ENCODE peak calls at places on chromosomes 7 and 10, in six cellular contexts. G is heart right ventricle, T is hepatocyte, R is substantia nigra, Z is upper lobe of right lung, P is caudate nucleus. I is an unnamed sample.

GRCh38 chr10:112519129-112519761 is 72.2 kb downstream of the VTI1A start:
- DNase-seq in R (no peak), G (no peak), T (no peak), P (no peak), Z (no peak), I (no peak)

GRCh38 chr7:67019562-67020390 is 23.1 kb downstream of the TYW1 start:
- DNase-seq in R (no peak), P (no peak), Z (no peak), T (no peak), G (no peak), I (no peak)

GRCh38 chr7:46485481-46486065 is 564.5 kb upstream of the IGFBP3 start:
- DNase-seq in P (no peak), G (no peak), R (no peak), T (no peak), Z (no peak), I (no peak)

GRCh38 chr7:157685430-157686284 is 348.9 kb downstream of the DNAJB6 start:
- DNase-seq in Z (peak; percentile 60), R (no peak), G (no peak), P (no peak), T (no peak), I (no peak)

GRCh38 chr10:24681476-24682088 is 42.1 kb downstream of the ARHGAP21 start:
- DNase-seq in P (no peak), Z (no peak), G (no peak), R (no peak), T (peak; percentile 26), I (no peak)

GRCh38 chr10:31319602-31320178 is 674 bp downstream of the ZEB1 start:
- DNase-seq in R (no peak), Z (peak; percentile 64), P (no peak), T (peak; percentile 27), G (no peak), I (no peak)

GRCh38 chr10:127532193-127532592 is 16.9 kb upstream of the NPS start:
- DNase-seq in T (no peak), R (no peak), Z (no peak), G (no peak), P (no peak), I (no peak)

GRCh38 chr10:80187465-80188409 is 17.6 kb downstream of the ANXA11 start:
- DNase-seq in Z (no peak), G (no peak), T (no peak), P (no peak), R (no peak), I (no peak)

GRCh38 chr7:130341882-130342281 is 2.7 kb upstream of the CPA5 start:
- DNase-seq in Z (no peak), T (no peak), G (no peak), P (no peak), R (no peak), I (no peak)

GRCh38 chr7:33201821-33202220 is 72.5 kb downstream of the BBS9 start:
- DNase-seq in G (no peak), R (no peak), P (no peak), Z (no peak), T (no peak), I (no peak)

GRCh38 chr7:72019436-72019835 is 392.7 kb downstream of the CALN1 start:
- DNase-seq in P (no peak), T (no peak), G (no peak), Z (no peak), R (no peak), I (no peak)

GRCh38 chr10:91540714-91541113 is 92.2 kb downstream of the PPP1R3C start:
- DNase-seq in R (no peak), Z (no peak), G (no peak), P (no peak), T (no peak), I (no peak)

GRCh38 chr7:99365318-99366141 is 9.0 kb upstream of the ARPC1B start:
- DNase-seq in T (peak; percentile 48), R (no peak), G (peak; percentile 54), P (no peak), Z (peak; percentile 81), I (no peak)

GRCh38 chr7:84021292-84021898 is 173.2 kb downstream of the SEMA3A start:
- DNase-seq in T (no peak), G (no peak), P (no peak), R (no peak), Z (no peak), I (no peak)

GRCh38 chr10:97553575-97554100 is 18.9 kb upstream of the ANKRD2 start:
- DNase-seq in G (peak; percentile 65), Z (peak; percentile 85), R (peak; percentile 62), T (peak; percentile 84), P (peak; percentile 43), I (peak; percentile 79)

GRCh38 chr10:13528138-13528874 is 508 bp downstream of the BEND7 start:
- DNase-seq in G (peak; percentile 23), R (no peak), Z (peak; percentile 69), P (no peak), T (peak; percentile 74), I (no peak)

GRCh38 chr7:91165846-91166230 is 98.4 kb upstream of the FZD1 start:
- DNase-seq in R (no peak), G (no peak), P (no peak), T (no peak), Z (no peak), I (no peak)

GRCh38 chr7:91164948-91165845 is 99.0 kb upstream of the FZD1 start:
- DNase-seq in P (no peak), T (no peak), Z (no peak), G (no peak), R (no peak), I (no peak)

GRCh38 chr7:91169819-91170218 is 94.4 kb upstream of the FZD1 start:
- DNase-seq in P (no peak), T (no peak), R (no peak), G (no peak), Z (no peak), I (no peak)

GRCh38 chr7:91164531-91164930 is 99.7 kb upstream of the FZD1 start:
- DNase-seq in R (no peak), T (no peak), Z (no peak), P (no peak), G (no peak), I (no peak)

DNA sequence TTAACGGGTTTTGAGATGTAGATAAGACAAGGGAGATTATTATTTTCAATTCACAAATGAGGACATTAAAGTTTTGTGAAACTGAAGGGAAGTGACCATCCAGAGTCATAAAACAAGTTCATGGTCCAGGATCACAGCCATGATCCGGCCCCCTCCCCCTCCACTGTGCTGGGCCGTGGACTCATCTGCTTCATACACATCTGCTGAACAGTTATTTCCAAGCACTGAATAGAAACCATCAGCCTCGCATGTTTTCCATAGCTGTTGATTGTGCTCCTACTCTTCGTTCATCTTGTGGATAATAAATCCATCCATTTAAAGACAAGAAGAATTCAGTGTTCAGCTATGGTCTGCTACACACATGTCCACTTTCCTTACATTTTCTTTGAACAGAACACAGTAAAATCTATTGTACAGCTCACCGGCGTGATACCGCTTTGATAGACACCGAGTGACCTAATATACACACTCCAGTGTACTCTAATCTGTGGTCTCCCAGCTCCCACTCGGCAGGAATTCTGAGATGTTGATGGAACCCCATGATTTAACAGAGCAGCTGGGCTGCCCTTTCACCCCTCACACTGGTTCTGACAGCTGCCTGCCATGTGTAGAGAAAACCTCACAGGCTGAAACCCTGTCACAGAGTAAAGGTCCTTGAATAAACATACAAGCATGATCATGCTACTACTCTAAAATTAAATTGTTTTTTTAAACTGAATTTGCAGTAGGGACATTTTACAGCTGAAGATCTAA is 95.3 kb upstream of the FZD1 start:
- DNase-seq in T (no peak), P (no peak), G (no peak), R (no peak), Z (no peak), I (no peak)
- H3K27ac ChIP-seq in T (no peak overlapping the region), P (no peak overlapping the region), G (no peak overlapping the region), R (no peak overlapping the region), Z (no peak overlapping the region), I (no peak overlapping the region)

GRCh38 chr10:58465641-58466040 is 47.0 kb upstream of the BICC1 start:
- DNase-seq in Z (no peak), G (no peak), T (no peak), P (no peak), R (no peak), I (no peak)

GRCh38 chr10:58462863-58463507 is 49.7 kb upstream of the BICC1 start:
- DNase-seq in T (no peak), R (no peak), Z (no peak), G (no peak), P (no peak), I (no peak)

GRCh38 chr10:58473966-58474365 is 38.7 kb upstream of the BICC1 start:
- DNase-seq in P (no peak), R (no peak), T (peak; percentile 36), G (no peak), Z (no peak), I (no peak)

GRCh38 chr10:58464956-58465355 is 47.7 kb upstream of the BICC1 start:
- DNase-seq in Z (no peak), P (no peak), R (no peak), G (no peak), T (no peak), I (no peak)

DNA sequence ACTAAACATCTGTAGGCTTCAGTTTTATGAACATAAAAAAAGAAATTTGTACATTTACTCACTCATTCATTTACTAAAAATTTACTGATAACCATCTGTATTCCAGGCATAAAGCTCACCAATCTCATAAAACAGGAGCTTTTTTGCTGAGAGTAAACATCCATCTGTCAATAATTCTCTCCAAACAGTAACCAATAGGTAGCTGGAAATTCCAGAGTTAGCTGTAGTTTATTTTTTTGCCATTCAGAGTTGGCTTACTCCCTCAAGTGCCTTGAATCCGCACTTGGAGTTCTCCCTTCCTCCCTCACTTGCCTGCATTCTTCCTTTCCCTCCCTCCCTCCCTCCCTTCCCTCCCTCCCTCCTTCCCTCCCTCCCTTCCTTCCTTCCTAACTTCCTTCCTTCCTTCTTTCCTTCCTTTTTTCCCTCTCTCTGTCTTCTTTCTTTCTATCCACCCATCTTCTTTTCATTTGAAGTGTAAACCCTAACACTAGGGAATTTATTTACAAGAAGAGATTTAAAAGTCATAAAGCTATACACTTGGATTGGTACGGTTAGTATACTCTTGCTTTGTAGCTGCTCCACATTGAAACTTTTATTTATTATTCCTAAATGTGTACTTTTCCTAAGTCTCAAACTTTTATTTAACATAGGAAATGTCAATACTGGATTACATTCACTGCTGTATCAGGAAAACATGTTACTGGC is 44.6 kb upstream of the BICC1 start:
- DNase-seq in G (no peak), Z (no peak), R (no peak), P (no peak), T (no peak), I (no peak)
- H3K27ac ChIP-seq in G (no peak overlapping the region), Z (no peak overlapping the region), R (no peak overlapping the region), P (no peak overlapping the region), T (peak overlapping the region; percentile 64), I (no peak overlapping the region)

DNA sequence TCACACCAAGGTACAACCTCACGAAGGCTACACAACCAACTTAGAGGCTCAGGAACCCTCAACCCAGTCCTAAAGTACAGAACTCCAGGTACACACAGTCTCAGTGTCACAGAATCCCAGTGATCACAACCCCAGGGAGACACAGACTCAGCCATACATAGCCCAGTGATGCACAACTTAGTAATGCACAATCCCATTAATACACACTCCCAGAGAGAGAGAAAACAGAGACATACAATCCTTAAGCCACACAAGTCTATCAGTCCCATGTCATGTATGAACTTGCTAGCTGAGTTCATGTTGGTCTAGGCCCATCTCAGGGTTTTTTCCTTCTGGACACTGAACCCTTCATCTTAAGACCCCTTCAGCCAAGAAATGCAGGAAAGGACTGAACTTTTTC is 4.6 kb downstream of the KCNIP2 start:
- DNase-seq in G (no peak), R (no peak), T (no peak), P (no peak), Z (no peak), I (no peak)
- H3K27ac ChIP-seq in G (no peak overlapping the region), R (no peak overlapping the region), T (no peak overlapping the region), P (no peak overlapping the region), Z (no peak overlapping the region), I (no peak overlapping the region)

GRCh38 chr10:71763352-71764127 is 9.8 kb downstream of the VSIR start:
- DNase-seq in G (no peak), Z (no peak), T (no peak), R (no peak), P (no peak), I (no peak)
- H3K27ac ChIP-seq in G (peak overlapping the region; percentile 2), Z (no peak overlapping the region), T (no peak overlapping the region), R (no peak overlapping the region), P (peak overlapping the region; percentile 13), I (peak overlapping the region; percentile 37)

GRCh38 chr7:140746751-140747150 is 50.2 kb downstream of the NDUFB2 start:
- DNase-seq in G (no peak), R (no peak), Z (no peak), T (no peak), P (no peak), I (no peak)
- H3K27ac ChIP-seq in G (no peak overlapping the region), R (no peak overlapping the region), Z (no peak overlapping the region), T (no peak overlapping the region), P (no peak overlapping the region), I (no peak overlapping the region)

I was measured in gastrocnemius medialis.